ENCODE peak calls at places on chromosome 3, in ten cellular contexts. K is fibroblast of lung; B is Panc1; Z is A549; R is GM23248; F is lower lobe of right lung; W is PC-3; L is CD8-positive, alpha-beta T cell; E is Peyer's patch; M is adrenal gland. X is an unnamed sample. For H3K4me1, the result is how much of the 10 kb centered on the place peaks cover.

GRCh38 chr3:16398542-16399126 is 114.9 kb downstream of the RFTN1 start:
- DNase-seq in W (no peak), K (no peak), Z (no peak), R (no peak), B (no peak), F (no peak), E (no peak), L (no peak), M (no peak), X (no peak)

GRCh38 chr3:182769673-182770072 is 23.6 kb upstream of the ATP11B start:
- DNase-seq in R (no peak), W (no peak), E (no peak), Z (no peak), B (no peak), L (no peak), K (no peak), M (no peak), F (no peak), X (no peak)

GRCh38 chr3:107928084-107928445 is 162.8 kb downstream of the CD47 start:
- DNase-seq in B (no peak), K (peak), Z (peak), M (peak), R (peak), L (no peak), F (no peak), W (peak), E (no peak), X (peak)

GRCh38 chr3:16770021-16770420 is 114.7 kb upstream of the PLCL2 start:
- DNase-seq in Z (no peak), M (no peak), K (no peak), L (no peak), E (no peak), F (no peak), W (peak), B (no peak), R (no peak), X (no peak)

GRCh38 chr3:51670053-51670666 is 892 bp upstream of the TEX264 start:
- DNase-seq in L (no peak), E (no peak), K (no peak), M (no peak), Z (no peak), W (peak), B (no peak), R (no peak), F (no peak), X (no peak)

GRCh38 chr3:11713171-11713570 is 69.5 kb upstream of the VGLL4 start:
- DNase-seq in R (no peak), F (no peak), B (no peak), Z (no peak), M (no peak), L (no peak), E (no peak), K (no peak), W (no peak), X (peak)

GRCh38 chr3:195870442-195870841 is 37.9 kb downstream of the TNK2 start:
- DNase-seq in W (peak), Z (no peak), K (no peak), E (no peak), L (no peak), R (peak), F (no peak), B (no peak), M (no peak), X (peak)

GRCh38 chr3:112327371-112327951 is 5.5 kb upstream of the CD200 start:
- DNase-seq in R (peak), W (peak), L (no peak), E (no peak), B (no peak), F (no peak), M (peak), Z (peak), K (peak), X (peak)

GRCh38 chr3:147404800-147405551 is 1.4 kb downstream of the ZIC4 start:
- DNase-seq in M (no peak), B (no peak), K (no peak), F (no peak), R (no peak), W (no peak), E (no peak), L (no peak), Z (no peak), X (no peak)

GRCh38 chr3:10515884-10516495 is 10.6 kb upstream of the ATP2B2 start:
- DNase-seq in Z (no peak), E (peak), M (no peak), K (no peak), B (no peak), W (peak), F (no peak), L (no peak), R (no peak), X (no peak)

GRCh38 chr3:151044706-151045105 is 40.8 kb upstream of the MED12L start:
- DNase-seq in E (no peak), M (no peak), K (no peak), W (no peak), F (no peak), R (peak), B (no peak), Z (no peak), L (no peak), X (peak)

GRCh38 chr3:51681453-51681852 is 10.4 kb downstream of the TEX264 start:
- DNase-seq in E (no peak), M (peak), W (peak), F (peak), K (no peak), Z (no peak), B (no peak), L (no peak), R (peak), X (no peak)

GRCh38 chr3:105767776-105768175 is 101.0 kb downstream of the CBLB start:
- DNase-seq in E (no peak), R (no peak), Z (no peak), M (no peak), L (no peak), K (no peak), B (no peak), W (no peak), F (no peak), X (no peak)

GRCh38 chr3:105762749-105763673 is 105.8 kb downstream of the CBLB start:
- DNase-seq in F (no peak), R (no peak), B (no peak), E (no peak), Z (no peak), L (no peak), M (no peak), W (no peak), K (no peak), X (no peak)

GRCh38 chr3:105763674-105764036 is 105.2 kb downstream of the CBLB start:
- DNase-seq in Z (no peak), L (no peak), M (no peak), K (no peak), R (no peak), W (no peak), F (no peak), E (no peak), B (no peak), X (no peak)

GRCh38 chr3:105759442-105760078 is 109.3 kb downstream of the CBLB start:
- DNase-seq in B (no peak), L (no peak), M (no peak), K (no peak), W (no peak), Z (no peak), E (no peak), F (peak), R (no peak), X (no peak)

DNA sequence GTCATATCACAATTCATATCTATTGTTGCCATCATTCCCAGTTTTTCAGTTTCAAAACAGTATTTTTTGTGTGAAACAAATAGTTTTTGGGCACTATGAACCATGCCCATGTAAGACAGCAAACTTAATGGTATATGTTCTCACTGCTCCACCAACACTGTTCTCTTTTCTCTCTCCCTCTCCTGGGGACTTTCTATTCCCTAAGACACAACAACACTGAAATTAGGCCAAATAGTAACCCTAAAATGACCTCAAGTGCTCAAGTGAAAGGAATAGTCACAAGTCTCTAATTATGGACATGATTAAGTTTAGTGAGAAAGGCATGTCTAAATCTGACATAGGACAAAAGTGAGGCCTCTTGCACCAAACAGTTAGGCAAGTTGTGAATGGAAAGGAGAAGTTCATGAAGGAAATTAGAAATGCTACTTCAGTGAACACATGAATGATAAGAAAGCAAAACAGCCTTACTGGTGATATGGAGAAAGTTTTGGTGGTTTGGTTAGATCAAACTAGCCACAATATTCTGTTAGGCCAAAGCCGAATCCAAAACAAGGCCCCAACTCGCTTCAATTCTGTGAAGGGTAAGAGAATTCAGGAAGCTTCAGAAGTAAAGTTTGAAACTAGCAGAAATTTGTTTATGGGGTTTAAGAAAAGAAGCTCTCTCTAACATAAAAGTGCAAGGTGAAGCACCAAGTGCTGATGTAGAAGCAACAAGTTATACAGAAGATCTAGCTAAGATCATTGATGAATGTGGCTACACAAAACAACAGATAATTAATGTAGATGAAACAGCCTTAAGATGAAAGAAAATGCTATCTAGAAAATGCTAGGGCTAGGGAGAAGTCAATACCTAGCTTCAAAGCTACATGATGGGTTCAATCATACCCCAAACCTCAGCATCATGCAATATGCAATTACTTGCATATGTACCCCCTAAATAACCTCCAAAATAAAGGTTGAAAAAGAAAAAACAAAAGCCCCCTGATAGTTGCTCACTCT is 104.1 kb downstream of the CBLB start:
- DNase-seq in Z (no peak), B (no peak), E (no peak), W (no peak), M (no peak), K (no peak), L (no peak), R (no peak), F (no peak), X (no peak)
- H3K4me1 ChIP-seq in Z (under half), B (under half), E (under half), W (under half), M (under half), K (under half), L (half or more), R (under half), F (under half), X (under half)

DNA sequence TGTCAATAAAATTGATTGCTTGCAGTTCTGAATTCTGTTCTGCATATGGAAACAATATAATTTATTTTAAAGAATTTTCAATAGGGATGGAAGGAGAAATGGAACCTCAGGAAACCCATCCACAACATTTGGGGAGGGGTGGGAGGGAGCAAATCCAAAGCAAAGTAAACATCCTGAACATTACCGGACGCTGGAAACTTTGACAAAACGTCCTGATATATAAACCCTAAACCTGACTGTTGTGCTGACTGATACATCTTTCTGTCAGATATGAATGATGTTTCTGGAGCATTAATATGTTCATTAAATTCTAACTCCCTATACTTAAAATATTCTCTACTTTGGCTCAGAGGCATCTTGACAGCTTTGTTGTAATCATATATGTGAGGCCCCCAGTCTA is 478.9 kb downstream of the FOXP1 start:
- DNase-seq in L (no peak), B (no peak), K (no peak), E (no peak), M (no peak), Z (no peak), W (no peak), F (no peak), R (no peak), X (no peak)
- H3K4me1 ChIP-seq in L (half or more), B (under half), K (under half), E (under half), M (under half), Z (half or more), W (half or more), F (half or more), R (half or more), X (under half)

GRCh38 chr3:157083824-157084223 is 76.1 kb downstream of the CCNL1 start:
- DNase-seq in F (no peak), Z (no peak), R (no peak), K (no peak), B (no peak), M (no peak), E (no peak), L (no peak), W (no peak), X (no peak)
- H3K4me1 ChIP-seq in F (under half), Z (under half), R (under half), K (under half), B (under half), M (under half), E (under half), L (under half), W (half or more), X (under half)

GRCh38 chr3:58036287-58037032 is 28.2 kb downstream of the FLNB start:
- DNase-seq in W (no peak), Z (no peak), B (no peak), E (no peak), K (no peak), L (no peak), M (no peak), F (no peak), R (peak), X (no peak)
- H3K4me1 ChIP-seq in W (half or more), Z (half or more), B (half or more), E (under half), K (under half), L (under half), M (under half), F (under half), R (under half), X (under half)

DNA sequence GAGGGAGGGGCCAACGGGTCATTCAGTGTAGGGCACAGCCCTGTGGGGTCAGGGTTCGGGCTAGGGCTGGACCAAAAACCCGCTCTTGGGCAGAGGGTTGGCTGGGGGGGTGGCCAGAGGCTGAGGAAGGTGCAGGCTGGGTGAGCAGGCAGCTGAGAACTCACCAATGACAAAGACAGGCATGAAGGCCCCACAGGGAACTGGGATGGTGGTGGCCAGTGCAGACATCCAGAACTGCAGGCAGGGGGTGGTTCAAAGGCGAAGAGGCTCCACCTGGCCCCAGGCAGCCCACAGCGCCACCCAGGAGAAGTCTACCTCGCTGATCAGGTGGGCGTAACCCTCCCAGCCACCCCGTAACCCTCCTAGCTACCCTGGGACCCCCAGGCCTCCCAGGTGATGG is 6.7 kb downstream of the CLCN2 start:
- DNase-seq in Z (no peak), K (no peak), E (no peak), L (no peak), W (no peak), F (peak), R (no peak), M (no peak), B (no peak), X (no peak)
- H3K4me1 ChIP-seq in Z (under half), K (under half), E (under half), L (under half), W (under half), F (under half), R (under half), M (under half), B (under half), X (under half)

X was measured in foreskin keratinocyte.